ENCODE peak calls at places on chromosomes 6 and 20, in four cellular contexts. T is WTC11, K is K562, O is HepG2. Y is an unnamed sample.
A peak's percentile ranks its signal among the peaks of the same experiment; 100 is the strongest.

GRCh38 chr6:40164345-40164755 is 230.1 kb upstream of the MOCS1 start:
- DNase-seq in T (peak; percentile 33), K (peak; percentile 92), O (no peak), Y (no peak)

GRCh38 chr20:53617791-53618489 is 24.3 kb upstream of the ZNF217 start:
- DNase-seq in T (no peak), K (no peak), O (no peak), Y (no peak)

GRCh38 chr6:139710578-139710977 is 336.1 kb upstream of the CITED2 start:
- DNase-seq in T (no peak), K (no peak), O (no peak), Y (no peak)

GRCh38 chr6:95599691-95600090 is 22.4 kb downstream of the MANEA start:
- DNase-seq in T (no peak), K (no peak), O (no peak), Y (no peak)

GRCh38 chr6:76682842-76683241 is 610.4 kb upstream of the IMPG1 start:
- DNase-seq in T (no peak), K (no peak), O (peak; percentile 2), Y (no peak)

GRCh38 chr20:9590189-9590588 is 75.8 kb downstream of the LAMP5 start:
- DNase-seq in T (no peak), K (no peak), O (no peak), Y (no peak)

GRCh38 chr6:127118505-127119360 is at the start of gene RSPO3:
- DNase-seq in T (peak; percentile 52), K (no peak), O (no peak), Y (peak; percentile 44)

GRCh38 chr6:163394659-163395058 is 19.9 kb upstream of the QKI start:
- DNase-seq in T (no peak), K (no peak), O (no peak), Y (no peak)

GRCh38 chr6:16223362-16223761 is 15.0 kb upstream of the GMPR start:
- DNase-seq in T (no peak), K (no peak), O (no peak), Y (no peak)

GRCh38 chr6:36755435-36756348 is 58.1 kb downstream of the RAB44 start:
- DNase-seq in T (no peak), K (no peak), O (peak; percentile 40), Y (no peak)

GRCh38 chr6:137092018-137092417 is 47.3 kb upstream of the IL20RA start:
- DNase-seq in T (no peak), K (no peak), O (no peak), Y (no peak)

GRCh38 chr6:158559338-158559894 is 475 bp upstream of the TMEM181 start:
- DNase-seq in T (no peak), K (no peak), O (no peak), Y (no peak)

GRCh38 chr6:94341173-94341572 is 921.8 kb upstream of the EPHA7 start:
- DNase-seq in T (peak; percentile 11), K (no peak), O (no peak), Y (no peak)

GRCh38 chr6:1856381-1856780 is 246.7 kb downstream of the FOXC1 start:
- DNase-seq in T (no peak), K (no peak), O (no peak), Y (peak; percentile 48)

GRCh38 chr6:13068558-13069210 is 259.7 kb downstream of the TBC1D7 start:
- DNase-seq in T (no peak), K (no peak), O (no peak), Y (no peak)

GRCh38 chr6:154931741-154932424 is 63.2 kb upstream of the TIAM2 start:
- DNase-seq in T (no peak), K (no peak), O (peak; percentile 41), Y (no peak)

GRCh38 chr6:30533460-30534294 is 22.6 kb downstream of the GNL1 start:
- DNase-seq in T (no peak), K (no peak), O (peak; percentile 68), Y (no peak)

GRCh38 chr6:138815797-138816528 is 20.1 kb downstream of the ECT2L start:
- DNase-seq in T (no peak), K (peak; percentile 37), O (peak; percentile 70), Y (peak; percentile 56)

GRCh38 chr20:3545401-3545925 is 74.6 kb downstream of the ATRN start:
- DNase-seq in T (no peak), K (no peak), O (no peak), Y (no peak)

GRCh38 chr6:29926795-29927427 is 15.4 kb upstream of the HLA-A start:
- DNase-seq in T (peak; percentile 77), K (peak; percentile 20), O (peak; percentile 78), Y (no peak)

GRCh38 chr6:143528164-143528811 is 16.8 kb upstream of the FUCA2 start:
- DNase-seq in T (no peak), K (no peak), O (no peak), Y (no peak)

GRCh38 chr6:143673638-143674037 is 4.1 kb upstream of the PHACTR2 start:
- DNase-seq in T (no peak), K (no peak), O (peak; percentile 69), Y (no peak)

GRCh38 chr6:39887692-39888450 is 46.4 kb downstream of the MOCS1 start:
- DNase-seq in T (no peak), K (no peak), O (peak; percentile 85), Y (no peak)

GRCh38 chr6:63448229-63448628 is 124.1 kb upstream of the LOC128125822 start:
- DNase-seq in T (no peak), K (no peak), O (peak; percentile 36), Y (no peak)

GRCh38 chr6:63451238-63451637 is 121.0 kb upstream of the LOC128125822 start:
- DNase-seq in T (no peak), K (no peak), O (no peak), Y (no peak)

GRCh38 chr6:63449714-63450113 is 122.6 kb upstream of the LOC128125822 start:
- DNase-seq in T (no peak), K (no peak), O (no peak), Y (no peak)

GRCh38 chr6:63456734-63457133 is 115.5 kb upstream of the LOC128125822 start:
- DNase-seq in T (no peak), K (no peak), O (no peak), Y (no peak)

DNA sequence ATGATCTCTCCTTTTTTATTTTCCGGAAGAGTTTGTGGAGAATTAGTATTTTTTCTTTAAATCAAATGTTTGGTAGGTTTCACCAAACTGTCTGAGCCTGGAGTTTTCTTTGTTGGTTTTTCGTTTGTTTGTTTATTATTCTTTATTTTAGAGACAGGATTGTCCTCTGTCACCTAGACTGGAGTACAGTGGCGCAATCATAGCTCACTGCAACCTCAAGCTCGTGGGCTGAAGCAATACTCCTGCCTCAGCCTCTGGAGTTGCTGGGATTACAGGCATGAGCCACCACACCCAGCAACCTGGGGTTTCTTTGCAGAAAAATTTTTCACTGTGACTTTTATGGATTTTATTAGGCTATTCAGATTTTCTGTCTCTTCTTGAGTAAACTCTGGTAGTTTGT is 120.2 kb upstream of the LOC128125822 start:
- DNase-seq in T (no peak), K (no peak), O (peak; percentile 93), Y (no peak)
- TF ChIP-seq FOXJ3 in T (no peak), K (no peak), O (peak; percentile 93), Y (no peak)

GRCh38 chr20:49865559-49865958 is 49.8 kb downstream of the SPATA2 start:
- DNase-seq in T (no peak), K (no peak), O (no peak), Y (no peak)
- TF ChIP-seq FOXJ3 in T (no peak), K (no peak), O (no peak), Y (no peak)

GRCh38 chr20:11698124-11698523 is 219.6 kb upstream of the BTBD3 start:
- DNase-seq in T (no peak), K (no peak), O (no peak), Y (no peak)
- TF ChIP-seq FOXJ3 in T (no peak), K (no peak), O (no peak), Y (no peak)

DNA sequence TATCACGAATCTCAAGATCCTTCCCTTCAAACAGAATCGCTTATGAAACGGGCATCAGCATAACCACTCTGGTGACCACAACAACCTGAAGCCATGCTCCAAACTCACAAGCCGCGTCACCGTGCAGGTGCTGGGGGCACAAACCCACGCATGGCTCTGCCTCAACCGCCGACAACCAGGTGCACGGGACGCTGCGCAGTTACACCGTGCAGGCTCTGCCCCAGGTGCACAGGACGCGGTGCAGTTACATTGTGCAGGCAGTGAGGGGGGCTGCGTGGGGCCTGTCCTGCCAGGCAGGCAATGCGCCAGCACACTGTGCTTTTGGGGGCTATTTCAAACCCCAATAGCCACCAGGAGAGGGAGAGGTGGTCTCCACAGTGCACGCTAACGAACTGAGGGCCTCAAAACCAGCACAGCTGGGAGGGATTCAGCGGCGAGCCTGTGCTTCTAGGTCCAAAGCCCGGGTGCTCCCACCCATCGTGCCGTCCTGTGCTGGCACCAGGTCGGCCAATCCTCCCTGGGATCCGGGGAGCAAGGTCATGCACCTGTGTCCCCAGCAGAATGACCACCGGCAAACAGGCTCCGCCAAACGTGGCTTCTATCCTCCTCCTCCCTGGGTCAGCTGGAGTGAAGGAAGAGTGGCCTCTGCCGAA is 35.8 kb downstream of the ZBTB46 start:
- DNase-seq in T (no peak), K (no peak), O (no peak), Y (no peak)
- TF ChIP-seq FOXJ3 in T (no peak), K (no peak), O (no peak), Y (no peak)

DNA sequence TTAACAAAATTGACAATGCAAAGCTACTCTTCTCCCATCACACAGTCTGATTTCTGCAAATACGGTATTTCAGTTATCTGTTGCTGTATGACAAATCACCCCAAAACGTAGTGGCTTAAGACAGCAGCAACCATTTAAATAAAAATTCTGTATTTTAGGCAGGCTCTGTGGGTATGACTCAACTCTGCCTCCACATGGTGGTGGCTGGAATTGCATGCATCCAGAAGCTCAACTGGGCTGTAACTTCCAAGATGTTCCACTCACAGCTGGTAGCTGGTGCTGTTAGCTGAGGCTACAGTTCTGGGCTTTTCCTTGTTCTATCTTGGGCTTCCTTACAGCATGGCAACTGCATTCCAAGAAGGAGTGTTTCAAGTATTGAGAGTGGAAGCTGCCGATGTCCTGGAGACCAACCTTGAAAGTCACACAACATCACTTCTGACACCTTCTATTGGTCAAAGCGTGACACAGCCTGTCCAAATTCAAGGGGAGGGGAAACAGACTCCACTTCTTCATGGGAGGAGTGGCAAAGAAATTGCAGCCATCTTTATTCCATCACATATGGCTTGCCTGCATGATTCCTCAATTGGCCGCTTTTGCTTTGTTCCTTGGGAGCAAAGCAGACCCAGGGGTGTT is 39.7 kb upstream of the TULP1 start:
- DNase-seq in T (peak; percentile 79), K (peak; percentile 83), O (peak; percentile 40), Y (peak; percentile 40)
- TF ChIP-seq FOXJ3 in T (no peak), K (no peak), O (no peak), Y (no peak)

GRCh38 chr6:75156186-75156878 is 49.5 kb downstream of the COL12A1 start:
- DNase-seq in T (no peak), K (no peak), O (no peak), Y (no peak)
- TF ChIP-seq FOXJ3 in T (no peak), K (no peak), O (no peak), Y (no peak)

DNA sequence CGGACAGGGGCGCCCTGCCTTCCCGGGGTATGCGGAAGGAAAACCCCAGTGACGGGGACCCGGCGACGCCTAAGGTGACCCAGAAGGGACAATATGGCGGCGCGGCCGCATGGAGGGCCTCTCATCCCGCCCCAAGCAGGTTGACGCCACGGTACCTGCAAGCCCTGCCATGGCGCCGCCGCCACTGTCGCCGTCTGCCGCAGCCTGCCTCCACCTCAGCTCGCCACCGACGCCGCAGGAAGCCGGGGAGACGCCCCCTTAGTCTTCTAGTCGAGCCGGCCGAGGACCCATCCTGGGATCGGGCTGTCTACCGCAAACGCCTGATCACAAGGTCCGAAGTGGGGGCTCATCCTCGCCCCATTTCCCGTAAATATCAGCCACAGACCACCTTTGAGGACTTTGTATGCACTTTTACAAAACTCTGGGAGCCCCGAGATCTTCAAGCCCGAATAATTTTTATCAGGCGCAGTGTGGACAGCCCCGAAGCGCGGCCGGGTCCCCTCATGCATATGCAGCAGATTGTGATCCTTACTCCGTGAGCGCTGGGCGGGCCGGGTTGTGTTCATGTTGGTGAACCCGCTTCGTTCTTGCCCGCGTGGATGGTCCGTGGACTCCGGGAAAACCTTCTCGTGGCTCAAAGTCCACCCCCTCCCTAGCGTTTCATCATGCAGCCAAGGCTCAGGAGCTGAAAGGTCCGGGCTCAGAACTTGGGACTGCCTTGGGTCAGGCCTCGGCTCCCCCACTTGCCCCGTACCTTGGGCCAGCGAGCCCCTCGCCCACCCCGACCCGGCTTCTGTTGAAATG is at the start of gene BLCAP:
- DNase-seq in T (peak; percentile 92), K (peak; percentile 95), O (peak; percentile 93), Y (peak; percentile 97)
- TF ChIP-seq FOXJ3 in T (no peak), K (no peak), O (peak; percentile 75), Y (no peak)